ENCODE peak calls at places on chromosomes 16 and 17, in seven cellular contexts. I is CD8-positive, alpha-beta memory T cell; Q is endodermal cell; Y is breast epithelium; J is germinal center; C is NCI-H510A; V is substantia nigra. B is an unnamed sample.
A peak's percentile ranks its signal among the peaks of the same experiment; 100 is the strongest.

GRCh38 chr16:64238576-64238975 is 883.3 kb downstream of the CDH11 start:
- DNase-seq in I (no peak), Q (no peak), Y (no peak), J (no peak), C (no peak), V (no peak), B (no peak)

GRCh38 chr16:4330277-4330882 is 14.5 kb downstream of the GLIS2 start:
- DNase-seq in I (peak; percentile 53), Q (peak; percentile 93), Y (peak; percentile 84), J (peak; percentile 80), C (no peak), V (peak; percentile 44), B (peak; percentile 69)

GRCh38 chr17:80422981-80423380 is 8.0 kb downstream of the ENDOV start:
- DNase-seq in I (no peak), Q (no peak), Y (no peak), J (no peak), C (no peak), V (no peak), B (no peak)

GRCh38 chr17:59357929-59358328 is 26.5 kb downstream of the YPEL2 start:
- DNase-seq in I (no peak), Q (no peak), Y (no peak), J (no peak), C (no peak), V (no peak), B (no peak)

GRCh38 chr17:40548491-40548981 is 16.7 kb downstream of the CCR7 start:
- DNase-seq in I (no peak), Q (peak; percentile 32), Y (peak; percentile 45), J (no peak), C (no peak), V (no peak), B (no peak)

GRCh38 chr16:77991701-77992100 is 30.6 kb upstream of the CLEC3A start:
- DNase-seq in I (no peak), Q (peak; percentile 76), Y (no peak), J (no peak), C (no peak), V (no peak), B (no peak)

GRCh38 chr17:20114466-20114865 is 105.3 kb downstream of the SPECC1 start:
- DNase-seq in I (no peak), Q (no peak), Y (no peak), J (no peak), C (no peak), V (no peak), B (no peak)

GRCh38 chr17:55710410-55710809 is 12.3 kb downstream of the TMEM100 start:
- DNase-seq in I (no peak), Q (peak; percentile 22), Y (no peak), J (no peak), C (peak; percentile 47), V (no peak), B (no peak)

GRCh38 chr17:79074650-79075432 is at the start of gene ENGASE:
- DNase-seq in I (peak; percentile 88), Q (peak; percentile 100), Y (peak; percentile 93), J (peak; percentile 97), C (peak; percentile 94), V (peak; percentile 93), B (peak; percentile 93)

GRCh38 chr16:84842516-84843148 is 22.8 kb downstream of the CRISPLD2 start:
- DNase-seq in I (no peak), Q (no peak), Y (no peak), J (no peak), C (peak; percentile 59), V (no peak), B (no peak)

GRCh38 chr17:42459256-42459982 is 741 bp downstream of the ATP6V0A1 start:
- DNase-seq in I (no peak), Q (peak; percentile 77), Y (peak; percentile 56), J (peak; percentile 19), C (peak; percentile 9), V (peak; percentile 20), B (no peak)

GRCh38 chr16:78310990-78311561 is 211.6 kb downstream of the WWOX start:
- DNase-seq in I (no peak), Q (peak; percentile 71), Y (no peak), J (no peak), C (no peak), V (no peak), B (peak; percentile 23)